ENCODE peak calls at places on chromosomes 2 and 18, in nine cellular contexts. E is heart right ventricle; P is activated naive CD4-positive, alpha-beta T cell treated with anti-CD3 and anti-CD28 coated beads, Interleukin-2, amount 50 U/mL, for 72 hours; B is RWPE2; V is sciatic nerve; C is natural killer cell; T is stimulated activated naive B cell treated with anti-CD40 and anti-IgM and Interleukin-4, amounts not matched to agents 10 μg/mL and 1 μg/mL and 100 μg/mL, for 72 hours; Y is activated CD8-positive, alpha-beta T cell treated with anti-CD3 and anti-CD28 coated beads for 36 hours; K is foreskin keratinocyte. W is an unnamed sample.

GRCh38 chr2:232097260-232097659 is 135.7 kb downstream of the DIS3L2 start:
- ATAC-seq in E (no peak), P (no peak), B (no peak), V (no peak), C (peak; percentile 54), T (no peak), Y (no peak), K (no peak), W (no peak)

GRCh38 chr18:13211537-13211936 is 7.0 kb upstream of the LDLRAD4 start:
- ATAC-seq in E (no peak), P (no peak), B (no peak), V (no peak), C (no peak), T (no peak), Y (no peak), K (no peak), W (no peak)

GRCh38 chr2:169716938-169717690 is 16.5 kb upstream of the KLHL23 start:
- ATAC-seq in E (peak; percentile 70), P (no peak), B (peak; percentile 49), V (no peak), C (no peak), T (no peak), Y (no peak), K (peak; percentile 50), W (no peak)

GRCh38 chr18:6714027-6714426 is 15.5 kb upstream of the ARHGAP28 start:
- ATAC-seq in E (no peak), P (no peak), B (no peak), V (no peak), C (no peak), T (no peak), Y (no peak), K (no peak), W (no peak)

GRCh38 chr2:43943809-43944452 is 51.9 kb downstream of the LRPPRC start:
- ATAC-seq in E (no peak), P (no peak), B (no peak), V (no peak), C (no peak), T (no peak), Y (no peak), K (no peak), W (no peak)

GRCh38 chr2:120499784-120500495 is 154.0 kb downstream of the INHBB start:
- ATAC-seq in E (no peak), P (no peak), B (no peak), V (no peak), C (no peak), T (no peak), Y (no peak), K (no peak), W (no peak)

GRCh38 chr2:108701208-108701607 is 18.1 kb upstream of the RANBP2 start:
- ATAC-seq in E (peak; percentile 84), P (no peak), B (no peak), V (no peak), C (no peak), T (no peak), Y (no peak), K (no peak), W (no peak)

GRCh38 chr2:6932206-6932605 is 15.0 kb downstream of the RNF144A start:
- ATAC-seq in E (no peak), P (no peak), B (no peak), V (no peak), C (no peak), T (no peak), Y (no peak), K (no peak), W (no peak)

GRCh38 chr2:100321181-100321880 is 970 bp downstream of the LONRF2 start:
- ATAC-seq in E (peak; percentile 73), P (no peak), B (peak; percentile 14), V (peak; percentile 38), C (no peak), T (peak; percentile 71), Y (peak; percentile 51), K (peak; percentile 78), W (no peak)

GRCh38 chr18:69936191-69936558 is 11.5 kb downstream of the CD226 start:
- ATAC-seq in E (peak; percentile 74), P (no peak), B (no peak), V (peak; percentile 66), C (no peak), T (no peak), Y (no peak), K (no peak), W (peak; percentile 30)

GRCh38 chr2:119222863-119223520 is 642 bp upstream of the STEAP3 start:
- ATAC-seq in E (no peak), P (no peak), B (no peak), V (peak; percentile 5), C (no peak), T (no peak), Y (no peak), K (no peak), W (no peak)

GRCh38 chr2:187855689-187856088 is 301.5 kb upstream of the TFPI start:
- ATAC-seq in E (no peak), P (no peak), B (no peak), V (no peak), C (no peak), T (no peak), Y (no peak), K (no peak), W (no peak)

GRCh38 chr18:54882318-54882717 is 54.0 kb downstream of the RAB27B start:
- ATAC-seq in E (no peak), P (no peak), B (no peak), V (no peak), C (no peak), T (no peak), Y (no peak), K (no peak), W (no peak)

GRCh38 chr18:24023185-24023814 is 8.7 kb downstream of the TTC39C start:
- ATAC-seq in E (no peak), P (no peak), B (no peak), V (no peak), C (no peak), T (no peak), Y (no peak), K (peak; percentile 60), W (no peak)

GRCh38 chr2:85215074-85216050 is 82.2 kb downstream of the TCF7L1 start:
- ATAC-seq in E (peak; percentile 50), P (no peak), B (no peak), V (peak; percentile 76), C (no peak), T (no peak), Y (no peak), K (peak; percentile 18), W (no peak)

GRCh38 chr2:111698743-111699554 is 185.0 kb downstream of the ANAPC1 start:
- ATAC-seq in E (peak; percentile 79), P (peak; percentile 92), B (peak; percentile 97), V (peak; percentile 94), C (peak; percentile 81), T (peak; percentile 67), Y (peak; percentile 84), K (peak; percentile 95), W (peak; percentile 96)

GRCh38 chr2:134319581-134320246 is 65.8 kb downstream of the MGAT5 start:
- ATAC-seq in E (no peak), P (peak; percentile 76), B (no peak), V (no peak), C (no peak), T (peak; percentile 29), Y (peak; percentile 64), K (no peak), W (peak; percentile 88)

W was measured in activated T-helper 17 cell treated with anti-CD3 and anti-CD28 coated beads, Interleukin-2, amount 50 U/mL, for 72 hours.